ENCODE peak calls at places on chromosomes 1 and 21, in eight cellular contexts. O, R, Z, P, X, C, G and U are unnamed samples.

GRCh38 chr1:94998128-94998527 is 71.2 kb upstream of the CNN3 start:
- DNase-seq in O (no peak), R (no peak), Z (no peak), P (no peak), X (no peak), C (no peak), G (no peak), U (no peak)

GRCh38 chr1:236451796-236452373 is 57.8 kb downstream of the EDARADD start:
- DNase-seq in O (peak; percentile 26), R (no peak), Z (peak; percentile 11), P (no peak), X (no peak), C (peak; percentile 56), G (peak; percentile 51), U (peak; percentile 16)

GRCh38 chr1:113205980-113206766 is 133.2 kb downstream of the LRIG2 start:
- DNase-seq in O (no peak), R (no peak), Z (no peak), P (no peak), X (no peak), C (no peak), G (no peak), U (no peak)

GRCh38 chr1:75131593-75132420 is 2.4 kb upstream of the LHX8 start:
- DNase-seq in O (peak; percentile 7), R (no peak), Z (no peak), P (no peak), X (no peak), C (no peak), G (no peak), U (no peak)

GRCh38 chr1:41361495-41362356 is 492 bp downstream of the FOXO6 start:
- DNase-seq in O (no peak), R (peak; percentile 25), Z (no peak), P (no peak), X (no peak), C (no peak), G (no peak), U (no peak)

GRCh38 chr1:6637770-6638169 is 13.1 kb downstream of the THAP3 start:
- DNase-seq in O (no peak), R (no peak), Z (no peak), P (no peak), X (no peak), C (no peak), G (no peak), U (no peak)

GRCh38 chr1:160022330-160023310 is 9.2 kb downstream of the PIGM start:
- DNase-seq in O (no peak), R (no peak), Z (no peak), P (no peak), X (no peak), C (no peak), G (no peak), U (no peak)

GRCh38 chr1:178093958-178094751 is at the start of gene RASAL2:
- DNase-seq in O (peak; percentile 82), R (no peak), Z (peak; percentile 65), P (peak; percentile 32), X (no peak), C (no peak), G (peak; percentile 76), U (peak; percentile 66)

GRCh38 chr1:9201421-9202239 is 32.9 kb upstream of the H6PD start:
- DNase-seq in O (peak; percentile 72), R (no peak), Z (peak; percentile 61), P (no peak), X (no peak), C (no peak), G (no peak), U (peak; percentile 18)

GRCh38 chr1:160646711-160647328 is at the start of gene SLAMF1:
- DNase-seq in O (no peak), R (no peak), Z (no peak), P (no peak), X (no peak), C (peak; percentile 66), G (no peak), U (peak; percentile 30)

GRCh38 chr1:154999651-155000474 is 2.7 kb upstream of the ZBTB7B start:
- DNase-seq in O (no peak), R (peak; percentile 50), Z (no peak), P (no peak), X (no peak), C (no peak), G (no peak), U (peak; percentile 70)

GRCh38 chr1:22140681-22141080 is 2.2 kb downstream of the WNT4 start:
- DNase-seq in O (no peak), R (no peak), Z (no peak), P (no peak), X (no peak), C (no peak), G (no peak), U (no peak)

GRCh38 chr1:1680912-1681273 is 11.7 kb downstream of the SLC35E2B start:
- DNase-seq in O (no peak), R (no peak), Z (no peak), P (no peak), X (no peak), C (no peak), G (peak; percentile 23), U (peak; percentile 44)

GRCh38 chr21:41616063-41616591 is 108.2 kb upstream of the TMPRSS2 start:
- DNase-seq in O (peak; percentile 84), R (no peak), Z (peak; percentile 88), P (peak; percentile 93), X (peak; percentile 57), C (no peak), G (no peak), U (no peak)

GRCh38 chr1:116886532-116886931 is 23.2 kb upstream of the PTGFRN start:
- DNase-seq in O (no peak), R (no peak), Z (no peak), P (no peak), X (no peak), C (no peak), G (no peak), U (no peak)

GRCh38 chr1:192977089-192977706 is 82.0 kb downstream of the UCHL5 start:
- DNase-seq in O (no peak), R (no peak), Z (no peak), P (no peak), X (no peak), C (no peak), G (no peak), U (no peak)

GRCh38 chr1:80445021-80445420 is 1355.7 kb upstream of the ADGRL2 start:
- DNase-seq in O (no peak), R (no peak), Z (no peak), P (no peak), X (no peak), C (no peak), G (no peak), U (no peak)